ENCODE peak calls at places on chromosomes 12 and 14, in ten cellular contexts. F is erythroblast, W is breast epithelium, X is prostate gland, I is A549, B is body of pancreas, A is gastrocnemius medialis, J is uterus, D is suprapubic skin, M is tibial nerve. N is an unnamed sample.

GRCh38 chr12:23450810-23451209 is 498.7 kb downstream of the SOX5 start:
- DNase-seq in F (no peak), W (no peak), X (no peak), I (no peak), B (no peak), A (no peak), J (no peak), D (no peak), M (no peak), N (no peak)

GRCh38 chr12:68611094-68611818 is 557 bp downstream of the RAP1B start:
- DNase-seq in F (peak), W (no peak), X (peak), I (peak), B (peak), A (peak), J (peak), D (peak), M (peak), N (peak)

GRCh38 chr12:104793280-104793679 is 164.8 kb downstream of the SLC41A2 start:
- DNase-seq in F (no peak), W (no peak), X (no peak), I (no peak), B (peak), A (no peak), J (no peak), D (no peak), M (no peak), N (no peak)

GRCh38 chr12:80892597-80893445 is 44.9 kb downstream of the LIN7A start:
- DNase-seq in F (no peak), W (no peak), X (no peak), I (no peak), B (no peak), A (no peak), J (no peak), D (no peak), M (no peak), N (no peak)

GRCh38 chr12:38555620-38556596 is 239.3 kb downstream of the ALG10B start:
- DNase-seq in F (no peak), W (no peak), X (no peak), I (no peak), B (no peak), A (no peak), J (no peak), D (no peak), M (no peak), N (no peak)

GRCh38 chr14:25942090-25942489 is 655.7 kb downstream of the NOVA1 start:
- DNase-seq in F (no peak), W (no peak), X (no peak), I (no peak), B (no peak), A (no peak), J (no peak), D (no peak), M (no peak), N (no peak)

GRCh38 chr14:90518941-90519256 is 122.1 kb downstream of the CALM1 start:
- DNase-seq in F (peak), W (no peak), X (no peak), I (no peak), B (peak), A (no peak), J (no peak), D (no peak), M (no peak), N (peak)

GRCh38 chr12:28569698-28570411 is 379.6 kb downstream of the CCDC91 start:
- DNase-seq in F (no peak), W (no peak), X (no peak), I (peak), B (peak), A (peak), J (peak), D (no peak), M (no peak), N (no peak)

GRCh38 chr12:89244536-89244935 is 107.8 kb downstream of the DUSP6 start:
- DNase-seq in F (no peak), W (no peak), X (no peak), I (no peak), B (peak), A (no peak), J (no peak), D (no peak), M (no peak), N (no peak)

GRCh38 chr14:91919814-91920213 is 27.7 kb downstream of the FBLN5 start:
- DNase-seq in F (no peak), W (no peak), X (no peak), I (no peak), B (peak), A (peak), J (no peak), D (no peak), M (peak), N (no peak)

GRCh38 chr14:54715244-54715643 is 148.3 kb downstream of the SAMD4A start:
- DNase-seq in F (no peak), W (no peak), X (no peak), I (no peak), B (no peak), A (no peak), J (peak), D (no peak), M (no peak), N (no peak)

GRCh38 chr12:15754233-15754632 is 35.0 kb downstream of the EPS8 start:
- DNase-seq in F (no peak), W (no peak), X (no peak), I (no peak), B (no peak), A (no peak), J (peak), D (no peak), M (no peak), N (no peak)

GRCh38 chr14:99815696-99816095 is 22.5 kb downstream of the EML1 start:
- DNase-seq in F (no peak), W (no peak), X (no peak), I (no peak), B (no peak), A (no peak), J (no peak), D (no peak), M (no peak), N (no peak)

GRCh38 chr12:50696931-50697330 is 67.0 kb upstream of the ATF1 start:
- DNase-seq in F (no peak), W (no peak), X (no peak), I (no peak), B (no peak), A (no peak), J (no peak), D (no peak), M (no peak), N (no peak)

GRCh38 chr12:40752011-40752410 is 59.8 kb downstream of the CNTN1 start:
- DNase-seq in F (no peak), W (no peak), X (no peak), I (no peak), B (no peak), A (no peak), J (no peak), D (no peak), M (no peak), N (no peak)

GRCh38 chr14:31270196-31270772 is 62.7 kb upstream of the HECTD1 start:
- DNase-seq in F (peak), W (no peak), X (no peak), I (no peak), B (peak), A (no peak), J (no peak), D (no peak), M (no peak), N (peak)

GRCh38 chr14:92747701-92748258 is 647 bp downstream of the LGMN start:
- DNase-seq in F (no peak), W (no peak), X (peak), I (no peak), B (no peak), A (no peak), J (no peak), D (no peak), M (no peak), N (peak)

GRCh38 chr14:51539571-51540037 is 112.1 kb upstream of the FRMD6 start:
- DNase-seq in F (no peak), W (no peak), X (no peak), I (peak), B (no peak), A (no peak), J (no peak), D (no peak), M (no peak), N (no peak)

GRCh38 chr14:90986510-90986909 is 73.9 kb downstream of the RPS6KA5 start:
- DNase-seq in F (no peak), W (no peak), X (no peak), I (no peak), B (no peak), A (no peak), J (no peak), D (no peak), M (no peak), N (no peak)

GRCh38 chr12:80946591-80946990 is 8.9 kb upstream of the LIN7A start:
- DNase-seq in F (no peak), W (no peak), X (no peak), I (no peak), B (no peak), A (no peak), J (no peak), D (no peak), M (no peak), N (no peak)

GRCh38 chr12:5716991-5717390 is 228.1 kb downstream of the ANO2 start:
- DNase-seq in F (no peak), W (no peak), X (no peak), I (no peak), B (no peak), A (no peak), J (no peak), D (no peak), M (no peak), N (no peak)

GRCh38 chr14:68520637-68521556 is 272.0 kb downstream of the ZFP36L1 start:
- DNase-seq in F (no peak), W (no peak), X (peak), I (peak), B (peak), A (no peak), J (no peak), D (no peak), M (no peak), N (peak)

GRCh38 chr14:52112336-52113018 is 43.6 kb upstream of the NID2 start:
- DNase-seq in F (no peak), W (no peak), X (no peak), I (no peak), B (no peak), A (no peak), J (no peak), D (no peak), M (no peak), N (no peak)

GRCh38 chr12:81797100-81797499 is 38.0 kb upstream of the PPFIA2 start:
- DNase-seq in F (no peak), W (no peak), X (no peak), I (peak), B (no peak), A (no peak), J (no peak), D (no peak), M (no peak), N (no peak)

GRCh38 chr14:103555559-103556337 is 6.7 kb downstream of the BAG5 start:
- DNase-seq in F (no peak), W (no peak), X (no peak), I (no peak), B (no peak), A (no peak), J (no peak), D (no peak), M (no peak), N (no peak)

GRCh38 chr14:103561381-103562134 is 899 bp downstream of the BAG5 start:
- DNase-seq in F (peak), W (no peak), X (no peak), I (no peak), B (no peak), A (peak), J (peak), D (peak), M (no peak), N (no peak)

GRCh38 chr14:103556976-103557758 is 5.3 kb downstream of the BAG5 start:
- DNase-seq in F (no peak), W (no peak), X (no peak), I (no peak), B (no peak), A (no peak), J (no peak), D (no peak), M (no peak), N (no peak)

GRCh38 chr14:103562135-103562384 is 397 bp downstream of the BAG5 start:
- DNase-seq in F (peak), W (no peak), X (no peak), I (no peak), B (no peak), A (peak), J (peak), D (no peak), M (no peak), N (peak)

DNA sequence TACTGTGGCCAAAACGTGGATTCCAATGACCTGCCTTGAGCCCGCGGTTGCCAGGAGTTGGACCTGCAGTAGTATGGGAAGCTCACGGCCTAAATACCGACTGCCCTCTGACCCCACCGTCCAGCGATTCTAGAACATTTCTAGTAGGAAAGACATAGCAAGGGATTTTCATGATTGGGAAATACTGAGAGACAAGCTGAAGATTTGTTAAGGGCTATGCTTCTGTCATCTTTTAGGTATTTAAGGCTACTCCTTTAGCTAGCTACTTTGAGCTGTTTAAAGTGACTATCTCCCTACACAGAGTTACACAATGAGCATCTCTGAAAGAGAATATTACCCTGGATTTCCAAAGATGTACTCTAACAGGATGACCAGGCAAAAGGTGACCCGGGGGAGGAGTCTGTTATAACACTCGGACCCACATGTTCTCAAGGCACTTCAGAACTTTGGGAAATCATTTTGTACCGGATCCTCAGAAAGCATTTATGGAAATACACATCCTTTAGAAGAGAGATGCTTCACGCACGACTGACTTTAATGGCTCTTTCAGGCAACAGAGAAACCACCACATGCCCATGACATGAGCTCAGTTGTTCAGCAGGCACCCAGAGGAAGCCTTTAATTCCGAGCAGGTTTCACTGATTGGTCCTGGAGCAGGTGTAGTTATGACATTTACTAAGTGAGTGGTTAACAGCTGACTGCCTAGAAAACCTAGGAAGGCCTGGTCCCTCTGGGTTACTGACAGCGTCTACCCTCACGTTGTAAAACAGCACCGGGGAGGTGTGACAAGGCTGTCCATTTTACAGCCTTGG is 4.2 kb downstream of the BAG5 start:
- DNase-seq in F (no peak), W (no peak), X (no peak), I (no peak), B (no peak), A (peak), J (peak), D (no peak), M (no peak), N (no peak)
- TF ChIP-seq POLR2A in F (no peak), W (no peak), X (no peak), I (no peak), B (no peak), A (no peak), J (no peak), D (no peak), M (no peak), N (no peak)

GRCh38 chr12:119266963-119267362 is 67.6 kb upstream of the CCDC60 start:
- DNase-seq in F (no peak), W (no peak), X (no peak), I (no peak), B (no peak), A (no peak), J (no peak), D (no peak), M (no peak), N (no peak)
- TF ChIP-seq POLR2A in F (no peak), W (no peak), X (no peak), I (no peak), B (no peak), A (no peak), J (no peak), D (no peak), M (no peak), N (no peak)

DNA sequence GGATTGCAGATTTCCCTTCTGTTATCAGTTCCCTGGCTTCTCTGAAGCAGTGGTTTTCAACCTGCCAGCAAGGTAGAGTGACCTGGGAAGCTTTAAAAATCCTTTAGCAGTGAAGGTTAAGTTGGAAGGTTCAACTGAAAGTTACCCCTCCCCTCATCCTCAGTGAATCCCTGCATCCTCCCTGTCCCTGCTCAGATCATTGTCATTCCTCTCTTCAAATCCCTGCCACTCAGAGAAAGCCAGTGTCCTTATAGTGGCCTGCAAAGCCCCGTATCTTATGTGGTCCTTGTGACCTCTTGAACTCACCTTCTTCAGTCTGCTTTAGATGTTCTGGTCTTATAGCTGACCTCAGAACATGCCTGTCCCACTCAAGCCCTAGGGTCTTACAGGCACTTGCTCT is 53.6 kb downstream of the PPM1A start:
- DNase-seq in F (no peak), W (no peak), X (no peak), I (no peak), B (no peak), A (no peak), J (no peak), D (no peak), M (no peak), N (no peak)
- TF ChIP-seq POLR2A in F (no peak), W (no peak), X (no peak), I (no peak), B (no peak), A (no peak), J (no peak), D (no peak), M (no peak), N (no peak)

GRCh38 chr14:104800600-104801283 is at the start of gene ZBTB42:
- DNase-seq in F (peak), W (peak), X (peak), I (no peak), B (peak), A (peak), J (peak), D (no peak), M (no peak), N (peak)
- TF ChIP-seq POLR2A in F (no peak), W (no peak), X (peak), I (no peak), B (peak), A (no peak), J (peak), D (no peak), M (no peak), N (peak)

GRCh38 chr12:110742718-110743570 is at the start of gene PPP1CC:
- DNase-seq in F (peak), W (peak), X (peak), I (peak), B (peak), A (peak), J (peak), D (peak), M (peak), N (peak)
- TF ChIP-seq POLR2A in F (peak), W (no peak), X (peak), I (peak), B (peak), A (peak), J (peak), D (no peak), M (peak), N (peak)

GRCh38 chr12:31325877-31326631 is at the start of gene SINHCAF:
- DNase-seq in F (peak), W (peak), X (peak), I (peak), B (peak), A (peak), J (peak), D (peak), M (peak), N (peak)
- TF ChIP-seq POLR2A in F (peak), W (peak), X (peak), I (peak), B (peak), A (peak), J (peak), D (no peak), M (peak), N (peak)

GRCh38 chr12:51972424-51972812 is 20.9 kb downstream of the ACVR1B start:
- DNase-seq in F (peak), W (no peak), X (no peak), I (no peak), B (no peak), A (no peak), J (no peak), D (no peak), M (no peak), N (no peak)

GRCh38 chr12:51974646-51975045 is 23.1 kb downstream of the ACVR1B start:
- DNase-seq in F (no peak), W (no peak), X (no peak), I (no peak), B (no peak), A (no peak), J (no peak), D (no peak), M (no peak), N (no peak)

GRCh38 chr12:51971679-51972423 is 20.4 kb downstream of the ACVR1B start:
- DNase-seq in F (no peak), W (no peak), X (no peak), I (no peak), B (no peak), A (no peak), J (no peak), D (no peak), M (no peak), N (no peak)

GRCh38 chr12:51973560-51973959 is 22.1 kb downstream of the ACVR1B start:
- DNase-seq in F (no peak), W (no peak), X (no peak), I (no peak), B (no peak), A (no peak), J (no peak), D (no peak), M (no peak), N (no peak)

GRCh38 chr12:51972849-51973273 is 21.4 kb downstream of the ACVR1B start:
- DNase-seq in F (peak), W (no peak), X (no peak), I (no peak), B (peak), A (peak), J (peak), D (no peak), M (no peak), N (peak)
- TF ChIP-seq POLR2A in F (no peak), W (no peak), X (no peak), I (no peak), B (no peak), A (no peak), J (no peak), D (no peak), M (no peak), N (no peak)

N was measured in transverse colon.